ENCODE peak calls at places on chromosomes 12 and 14, in ten cellular contexts. One of them, this sample, is unnamed.

GRCh38 chr14:69673578-69674305 is 62.3 kb downstream of the SUSD6 start:
- DNase-seq in gastrocnemius medialis: no peak
- DNase-seq in psoas muscle: no peak
- DNase-seq in tibial nerve: no peak
- DNase-seq in keratinocyte: no peak
- DNase-seq in HFF-Myc: no peak
- DNase-seq in GM12864: no peak
- DNase-seq in retinal pigment epithelial cell: no peak
- DNase-seq in choroid plexus epithelial cell: no peak
- DNase-seq in fibroblast of mammary gland: no peak
- DNase-seq in this sample: no peak

GRCh38 chr14:105023791-105024480 is 3.1 kb upstream of the CDCA4 start:
- DNase-seq in gastrocnemius medialis: no peak
- DNase-seq in psoas muscle: no peak
- DNase-seq in tibial nerve: no peak
- DNase-seq in keratinocyte: no peak
- DNase-seq in HFF-Myc: no peak
- DNase-seq in GM12864: no peak
- DNase-seq in retinal pigment epithelial cell: no peak
- DNase-seq in choroid plexus epithelial cell: peak
- DNase-seq in fibroblast of mammary gland: peak
- DNase-seq in this sample: peak

GRCh38 chr12:38921025-38921677 is 15.8 kb upstream of the CPNE8 start:
- DNase-seq in gastrocnemius medialis: no peak
- DNase-seq in psoas muscle: no peak
- DNase-seq in tibial nerve: peak
- DNase-seq in keratinocyte: no peak
- DNase-seq in HFF-Myc: peak
- DNase-seq in GM12864: no peak
- DNase-seq in retinal pigment epithelial cell: peak
- DNase-seq in choroid plexus epithelial cell: peak
- DNase-seq in fibroblast of mammary gland: peak
- DNase-seq in this sample: peak

GRCh38 chr14:100761481-100761880 is 34.8 kb downstream of the DLK1 start:
- DNase-seq in gastrocnemius medialis: no peak
- DNase-seq in psoas muscle: no peak
- DNase-seq in tibial nerve: no peak
- DNase-seq in keratinocyte: peak
- DNase-seq in HFF-Myc: peak
- DNase-seq in GM12864: no peak
- DNase-seq in retinal pigment epithelial cell: peak
- DNase-seq in choroid plexus epithelial cell: peak
- DNase-seq in fibroblast of mammary gland: peak
- DNase-seq in this sample: peak

GRCh38 chr12:13592063-13592942 is 389.1 kb downstream of the GRIN2B start:
- DNase-seq in gastrocnemius medialis: no peak
- DNase-seq in psoas muscle: no peak
- DNase-seq in tibial nerve: no peak
- DNase-seq in keratinocyte: no peak
- DNase-seq in HFF-Myc: no peak
- DNase-seq in GM12864: no peak
- DNase-seq in retinal pigment epithelial cell: no peak
- DNase-seq in choroid plexus epithelial cell: no peak
- DNase-seq in fibroblast of mammary gland: no peak
- DNase-seq in this sample: no peak

GRCh38 chr14:31307198-31307597 is 99.6 kb upstream of the HECTD1 start:
- DNase-seq in gastrocnemius medialis: no peak
- DNase-seq in psoas muscle: no peak
- DNase-seq in tibial nerve: no peak
- DNase-seq in keratinocyte: no peak
- DNase-seq in HFF-Myc: no peak
- DNase-seq in GM12864: no peak
- DNase-seq in retinal pigment epithelial cell: no peak
- DNase-seq in choroid plexus epithelial cell: no peak
- DNase-seq in fibroblast of mammary gland: no peak
- DNase-seq in this sample: no peak

GRCh38 chr14:35808076-35808657 is 928 bp downstream of the RALGAPA1 start:
- DNase-seq in gastrocnemius medialis: peak
- DNase-seq in psoas muscle: no peak
- DNase-seq in tibial nerve: no peak
- DNase-seq in keratinocyte: no peak
- DNase-seq in HFF-Myc: no peak
- DNase-seq in GM12864: peak
- DNase-seq in retinal pigment epithelial cell: no peak
- DNase-seq in choroid plexus epithelial cell: peak
- DNase-seq in fibroblast of mammary gland: peak
- DNase-seq in this sample: peak

GRCh38 chr12:26017484-26018211 is 59.2 kb downstream of the RASSF8 start:
- DNase-seq in gastrocnemius medialis: no peak
- DNase-seq in psoas muscle: peak
- DNase-seq in tibial nerve: peak
- DNase-seq in keratinocyte: no peak
- DNase-seq in HFF-Myc: peak
- DNase-seq in GM12864: no peak
- DNase-seq in retinal pigment epithelial cell: no peak
- DNase-seq in choroid plexus epithelial cell: peak
- DNase-seq in fibroblast of mammary gland: peak
- DNase-seq in this sample: peak

GRCh38 chr14:73823339-73823885 is 28.2 kb upstream of the PTGR2 start:
- DNase-seq in gastrocnemius medialis: no peak
- DNase-seq in psoas muscle: no peak
- DNase-seq in tibial nerve: no peak
- DNase-seq in keratinocyte: no peak
- DNase-seq in HFF-Myc: no peak
- DNase-seq in GM12864: no peak
- DNase-seq in retinal pigment epithelial cell: no peak
- DNase-seq in choroid plexus epithelial cell: no peak
- DNase-seq in fibroblast of mammary gland: no peak
- DNase-seq in this sample: no peak

GRCh38 chr12:52182898-52183543 is 8.8 kb downstream of the KRT80 start:
- DNase-seq in gastrocnemius medialis: no peak
- DNase-seq in psoas muscle: no peak
- DNase-seq in tibial nerve: no peak
- DNase-seq in keratinocyte: no peak
- DNase-seq in HFF-Myc: no peak
- DNase-seq in GM12864: no peak
- DNase-seq in retinal pigment epithelial cell: no peak
- DNase-seq in choroid plexus epithelial cell: no peak
- DNase-seq in fibroblast of mammary gland: no peak
- DNase-seq in this sample: peak

GRCh38 chr12:52185400-52185967 is 6.3 kb downstream of the KRT80 start:
- DNase-seq in gastrocnemius medialis: no peak
- DNase-seq in psoas muscle: no peak
- DNase-seq in tibial nerve: no peak
- DNase-seq in keratinocyte: no peak
- DNase-seq in HFF-Myc: no peak
- DNase-seq in GM12864: no peak
- DNase-seq in retinal pigment epithelial cell: no peak
- DNase-seq in choroid plexus epithelial cell: no peak
- DNase-seq in fibroblast of mammary gland: no peak
- DNase-seq in this sample: no peak

GRCh38 chr12:52183544-52183910 is 8.3 kb downstream of the KRT80 start:
- DNase-seq in gastrocnemius medialis: no peak
- DNase-seq in psoas muscle: no peak
- DNase-seq in tibial nerve: no peak
- DNase-seq in keratinocyte: no peak
- DNase-seq in HFF-Myc: no peak
- DNase-seq in GM12864: no peak
- DNase-seq in retinal pigment epithelial cell: no peak
- DNase-seq in choroid plexus epithelial cell: no peak
- DNase-seq in fibroblast of mammary gland: no peak
- DNase-seq in this sample: no peak

GRCh38 chr12:52184813-52185212 is 7.0 kb downstream of the KRT80 start:
- DNase-seq in gastrocnemius medialis: no peak
- DNase-seq in psoas muscle: no peak
- DNase-seq in tibial nerve: no peak
- DNase-seq in keratinocyte: no peak
- DNase-seq in HFF-Myc: no peak
- DNase-seq in GM12864: no peak
- DNase-seq in retinal pigment epithelial cell: no peak
- DNase-seq in choroid plexus epithelial cell: no peak
- DNase-seq in fibroblast of mammary gland: no peak
- DNase-seq in this sample: no peak

DNA sequence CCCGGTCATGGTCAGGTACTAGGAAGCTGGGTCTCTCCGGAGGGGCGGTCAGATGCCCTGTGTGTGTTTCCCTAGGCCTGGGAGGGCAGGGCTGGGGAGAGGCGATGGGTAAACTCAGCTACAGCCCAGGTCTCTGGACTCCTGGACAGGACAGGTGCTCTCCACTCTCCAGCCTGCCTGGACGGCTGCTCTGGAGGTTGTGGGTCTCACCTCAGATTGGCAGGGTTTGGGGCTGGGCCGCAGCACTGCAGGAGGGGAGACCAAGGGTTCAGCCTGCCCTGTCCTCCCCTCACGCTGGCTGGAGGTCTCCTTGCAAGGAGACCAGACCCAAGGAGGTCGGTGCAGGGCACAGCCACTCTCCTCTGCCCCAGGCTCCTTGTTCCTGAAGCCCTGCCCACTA is 7.8 kb downstream of the KRT80 start:
- DNase-seq in gastrocnemius medialis: no peak
- DNase-seq in psoas muscle: no peak
- DNase-seq in tibial nerve: no peak
- DNase-seq in keratinocyte: no peak
- DNase-seq in HFF-Myc: no peak
- DNase-seq in GM12864: no peak
- DNase-seq in retinal pigment epithelial cell: no peak
- DNase-seq in choroid plexus epithelial cell: no peak
- DNase-seq in fibroblast of mammary gland: no peak
- DNase-seq in this sample: no peak
- H3K4me3 ChIP-seq in gastrocnemius medialis: no peak
- H3K4me3 ChIP-seq in psoas muscle: no peak
- H3K4me3 ChIP-seq in tibial nerve: no peak
- H3K4me3 ChIP-seq in keratinocyte: no peak
- H3K4me3 ChIP-seq in HFF-Myc: no peak
- H3K4me3 ChIP-seq in GM12864: no peak
- H3K4me3 ChIP-seq in retinal pigment epithelial cell: peak
- H3K4me3 ChIP-seq in choroid plexus epithelial cell: no peak
- H3K4me3 ChIP-seq in fibroblast of mammary gland: no peak
- H3K4me3 ChIP-seq in this sample: no peak

DNA sequence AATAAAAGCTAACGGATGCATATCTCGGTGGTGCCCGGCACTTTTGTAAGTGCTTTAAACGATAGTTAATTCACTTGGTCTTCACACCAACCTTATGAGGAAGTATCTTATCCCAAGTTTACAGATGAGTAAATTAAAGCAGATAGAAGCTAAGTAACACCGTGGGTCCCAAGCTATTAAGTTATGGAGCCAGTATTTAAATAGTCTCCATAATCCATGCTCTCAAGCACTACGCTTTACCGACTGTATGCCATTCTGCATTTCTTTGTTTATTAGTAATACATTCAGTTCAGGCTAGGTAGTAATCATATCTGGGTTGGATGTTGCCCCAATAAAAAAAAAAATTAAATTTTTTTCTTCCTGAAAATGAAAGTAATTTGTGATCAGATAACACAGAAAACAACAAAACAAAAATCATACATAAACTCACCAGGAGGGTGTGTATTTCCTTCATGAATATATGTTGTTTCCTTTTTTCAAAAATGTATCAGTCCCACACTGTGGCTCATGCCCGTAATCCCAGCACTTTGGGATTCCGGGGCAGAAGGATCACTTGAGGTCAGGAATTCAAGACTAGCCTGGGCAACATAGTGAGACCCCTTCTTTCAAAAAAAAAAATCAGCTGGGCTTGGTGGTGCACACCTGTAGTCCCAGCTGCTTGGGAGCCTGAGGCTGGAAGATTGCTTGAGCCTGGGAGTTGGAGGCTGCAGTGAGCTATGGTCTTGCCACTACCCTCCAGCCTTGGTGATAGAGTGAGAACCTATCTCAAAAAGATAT is 1.4 kb upstream of the M6PR start:
- DNase-seq in gastrocnemius medialis: no peak
- DNase-seq in psoas muscle: no peak
- DNase-seq in tibial nerve: no peak
- DNase-seq in keratinocyte: no peak
- DNase-seq in HFF-Myc: no peak
- DNase-seq in GM12864: no peak
- DNase-seq in retinal pigment epithelial cell: no peak
- DNase-seq in choroid plexus epithelial cell: no peak
- DNase-seq in fibroblast of mammary gland: no peak
- DNase-seq in this sample: peak
- TF ChIP-seq CTCF in gastrocnemius medialis: no peak
- TF ChIP-seq CTCF in psoas muscle: no peak
- TF ChIP-seq CTCF in tibial nerve: peak
- TF ChIP-seq CTCF in keratinocyte: peak
- TF ChIP-seq CTCF in HFF-Myc: no peak
- TF ChIP-seq CTCF in GM12864: no peak
- TF ChIP-seq CTCF in retinal pigment epithelial cell: no peak
- TF ChIP-seq CTCF in choroid plexus epithelial cell: no peak
- TF ChIP-seq CTCF in fibroblast of mammary gland: no peak
- TF ChIP-seq CTCF in this sample: no peak

GRCh38 chr14:89384023-89384422 is 33.0 kb downstream of the FOXN3 start:
- DNase-seq in gastrocnemius medialis: no peak
- DNase-seq in psoas muscle: no peak
- DNase-seq in tibial nerve: no peak
- DNase-seq in keratinocyte: no peak
- DNase-seq in HFF-Myc: no peak
- DNase-seq in GM12864: peak
- DNase-seq in retinal pigment epithelial cell: no peak
- DNase-seq in choroid plexus epithelial cell: no peak
- DNase-seq in fibroblast of mammary gland: no peak
- DNase-seq in this sample: no peak
- H3K4me3 ChIP-seq in gastrocnemius medialis: no peak
- H3K4me3 ChIP-seq in psoas muscle: no peak
- H3K4me3 ChIP-seq in tibial nerve: no peak
- H3K4me3 ChIP-seq in keratinocyte: no peak
- H3K4me3 ChIP-seq in HFF-Myc: no peak
- H3K4me3 ChIP-seq in GM12864: no peak
- H3K4me3 ChIP-seq in retinal pigment epithelial cell: no peak
- H3K4me3 ChIP-seq in choroid plexus epithelial cell: no peak
- H3K4me3 ChIP-seq in fibroblast of mammary gland: no peak
- H3K4me3 ChIP-seq in this sample: no peak

GRCh38 chr14:103434868-103435442 is 49.7 kb downstream of the MARK3 start:
- DNase-seq in gastrocnemius medialis: peak
- DNase-seq in psoas muscle: no peak
- DNase-seq in tibial nerve: no peak
- DNase-seq in keratinocyte: no peak
- DNase-seq in HFF-Myc: no peak
- DNase-seq in GM12864: no peak
- DNase-seq in retinal pigment epithelial cell: no peak
- DNase-seq in choroid plexus epithelial cell: peak
- DNase-seq in fibroblast of mammary gland: no peak
- DNase-seq in this sample: no peak
- TF ChIP-seq CTCF in gastrocnemius medialis: no peak
- TF ChIP-seq CTCF in psoas muscle: no peak
- TF ChIP-seq CTCF in tibial nerve: no peak
- TF ChIP-seq CTCF in keratinocyte: no peak
- TF ChIP-seq CTCF in HFF-Myc: no peak
- TF ChIP-seq CTCF in GM12864: no peak
- TF ChIP-seq CTCF in retinal pigment epithelial cell: no peak
- TF ChIP-seq CTCF in choroid plexus epithelial cell: no peak
- TF ChIP-seq CTCF in fibroblast of mammary gland: no peak
- TF ChIP-seq CTCF in this sample: no peak

This sample was measured in cardiac fibroblast.